ENCODE peak calls at places on chromosomes 5 and 9, in eight cellular contexts. One of them, this sample, is unnamed. For H3K36me3, H3K9me3 and H3K27me3, the result is how much of the 10 kb centered on the place peaks cover.

GRCh38 chr9:33165263-33166151 is 1.6 kb downstream of the B4GALT1 start:
- DNase-seq in upper lobe of right lung: no peak
- DNase-seq in mammary epithelial cell: peak
- DNase-seq in K562: peak
- DNase-seq in testis: peak
- DNase-seq in fibroblast of lung: peak
- DNase-seq in body of pancreas: peak
- DNase-seq in endothelial cell of umbilical vein: peak
- DNase-seq in this sample: no peak

GRCh38 chr5:14728109-14728938 is 63.8 kb downstream of the OTULIN start:
- DNase-seq in mammary epithelial cell: no peak
- DNase-seq in fibroblast of lung: no peak
- DNase-seq in K562: no peak
- DNase-seq in body of pancreas: no peak
- DNase-seq in testis: no peak
- DNase-seq in endothelial cell of umbilical vein: no peak
- DNase-seq in upper lobe of right lung: no peak
- DNase-seq in this sample: no peak

GRCh38 chr9:123999668-124000067 is 11.9 kb upstream of the LHX2 start:
- DNase-seq in testis: no peak
- DNase-seq in endothelial cell of umbilical vein: no peak
- DNase-seq in upper lobe of right lung: no peak
- DNase-seq in K562: peak
- DNase-seq in fibroblast of lung: no peak
- DNase-seq in mammary epithelial cell: no peak
- DNase-seq in body of pancreas: no peak
- DNase-seq in this sample: no peak

GRCh38 chr5:141743652-141744333 is 61.8 kb upstream of the ARAP3 start:
- DNase-seq in testis: no peak
- DNase-seq in body of pancreas: no peak
- DNase-seq in upper lobe of right lung: no peak
- DNase-seq in fibroblast of lung: no peak
- DNase-seq in endothelial cell of umbilical vein: no peak
- DNase-seq in K562: no peak
- DNase-seq in mammary epithelial cell: no peak
- DNase-seq in this sample: no peak

GRCh38 chr9:7209051-7209450 is 451.3 kb downstream of the KDM4C start:
- DNase-seq in body of pancreas: no peak
- DNase-seq in mammary epithelial cell: no peak
- DNase-seq in K562: no peak
- DNase-seq in fibroblast of lung: no peak
- DNase-seq in upper lobe of right lung: no peak
- DNase-seq in testis: no peak
- DNase-seq in endothelial cell of umbilical vein: no peak
- DNase-seq in this sample: no peak

GRCh38 chr9:89058906-89059305 is 67.6 kb downstream of the S1PR3 start:
- DNase-seq in body of pancreas: no peak
- DNase-seq in fibroblast of lung: no peak
- DNase-seq in mammary epithelial cell: no peak
- DNase-seq in endothelial cell of umbilical vein: no peak
- DNase-seq in K562: no peak
- DNase-seq in upper lobe of right lung: no peak
- DNase-seq in testis: no peak
- DNase-seq in this sample: no peak

GRCh38 chr5:72562717-72563116 is 55.5 kb upstream of the ZNF366 start:
- DNase-seq in testis: no peak
- DNase-seq in endothelial cell of umbilical vein: no peak
- DNase-seq in mammary epithelial cell: no peak
- DNase-seq in upper lobe of right lung: no peak
- DNase-seq in body of pancreas: no peak
- DNase-seq in fibroblast of lung: no peak
- DNase-seq in K562: no peak
- DNase-seq in this sample: no peak

GRCh38 chr9:137674307-137675305 is 55.8 kb downstream of the EHMT1 start:
- DNase-seq in testis: peak
- DNase-seq in body of pancreas: no peak
- DNase-seq in fibroblast of lung: no peak
- DNase-seq in upper lobe of right lung: peak
- DNase-seq in mammary epithelial cell: no peak
- DNase-seq in K562: no peak
- DNase-seq in endothelial cell of umbilical vein: no peak
- DNase-seq in this sample: no peak

GRCh38 chr5:87302061-87302460 is 34.4 kb downstream of the RASA1 start:
- DNase-seq in K562: no peak
- DNase-seq in body of pancreas: no peak
- DNase-seq in endothelial cell of umbilical vein: no peak
- DNase-seq in upper lobe of right lung: no peak
- DNase-seq in fibroblast of lung: peak
- DNase-seq in mammary epithelial cell: peak
- DNase-seq in testis: no peak
- DNase-seq in this sample: no peak

GRCh38 chr5:143887901-143888648 is 76.1 kb downstream of the HMHB1 start:
- DNase-seq in K562: no peak
- DNase-seq in testis: no peak
- DNase-seq in body of pancreas: no peak
- DNase-seq in fibroblast of lung: peak
- DNase-seq in upper lobe of right lung: no peak
- DNase-seq in mammary epithelial cell: no peak
- DNase-seq in endothelial cell of umbilical vein: peak
- DNase-seq in this sample: peak

GRCh38 chr5:135486131-135486530 is 34.0 kb upstream of the TIFAB start:
- DNase-seq in fibroblast of lung: no peak
- DNase-seq in K562: no peak
- DNase-seq in endothelial cell of umbilical vein: no peak
- DNase-seq in mammary epithelial cell: no peak
- DNase-seq in upper lobe of right lung: no peak
- DNase-seq in testis: no peak
- DNase-seq in body of pancreas: no peak
- DNase-seq in this sample: no peak

GRCh38 chr9:29556746-29557145 is 1983.5 kb upstream of the C9orf72 start:
- DNase-seq in K562: no peak
- DNase-seq in body of pancreas: no peak
- DNase-seq in endothelial cell of umbilical vein: no peak
- DNase-seq in fibroblast of lung: no peak
- DNase-seq in mammary epithelial cell: no peak
- DNase-seq in testis: no peak
- DNase-seq in upper lobe of right lung: no peak
- DNase-seq in this sample: no peak

GRCh38 chr5:137802282-137803210 is 48.4 kb upstream of the HNRNPA0 start:
- DNase-seq in K562: no peak
- DNase-seq in testis: no peak
- DNase-seq in fibroblast of lung: no peak
- DNase-seq in upper lobe of right lung: no peak
- DNase-seq in mammary epithelial cell: no peak
- DNase-seq in endothelial cell of umbilical vein: no peak
- DNase-seq in body of pancreas: no peak
- DNase-seq in this sample: no peak

GRCh38 chr5:89037090-89037489 is 154.1 kb upstream of the MEF2C start:
- DNase-seq in upper lobe of right lung: no peak
- DNase-seq in endothelial cell of umbilical vein: no peak
- DNase-seq in body of pancreas: no peak
- DNase-seq in testis: no peak
- DNase-seq in fibroblast of lung: no peak
- DNase-seq in mammary epithelial cell: peak
- DNase-seq in K562: no peak
- DNase-seq in this sample: peak

DNA sequence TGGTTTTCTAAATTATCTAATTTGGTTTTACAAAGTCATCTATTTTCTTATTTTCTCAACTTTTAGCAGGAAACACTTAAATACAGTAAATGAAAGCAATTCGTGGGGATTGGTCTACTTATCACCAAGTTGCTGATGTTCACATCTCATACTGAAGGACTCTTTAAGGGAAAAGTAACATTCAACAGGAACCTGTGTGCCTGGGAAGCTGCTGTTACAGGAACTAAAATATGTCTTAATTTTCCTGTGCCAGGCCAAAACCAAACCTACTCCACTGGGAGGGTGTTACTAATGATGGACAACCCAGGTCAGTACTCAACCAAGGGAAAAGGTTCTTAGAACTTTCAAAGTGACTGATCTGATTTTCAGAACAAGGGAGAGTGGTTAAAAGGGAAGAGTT is 5.3 kb downstream of the ISCA1 start:
- DNase-seq in mammary epithelial cell: no peak
- DNase-seq in body of pancreas: no peak
- DNase-seq in fibroblast of lung: no peak
- DNase-seq in testis: no peak
- DNase-seq in K562: no peak
- DNase-seq in endothelial cell of umbilical vein: no peak
- DNase-seq in upper lobe of right lung: no peak
- DNase-seq in this sample: no peak
- H3K36me3 ChIP-seq in mammary epithelial cell: under half
- H3K36me3 ChIP-seq in body of pancreas: under half
- H3K36me3 ChIP-seq in fibroblast of lung: under half
- H3K36me3 ChIP-seq in testis: under half
- H3K36me3 ChIP-seq in K562: half or more
- H3K36me3 ChIP-seq in endothelial cell of umbilical vein: under half
- H3K36me3 ChIP-seq in upper lobe of right lung: under half
- H3K36me3 ChIP-seq in this sample: under half

GRCh38 chr5:150895431-150896428 is 9.1 kb downstream of the ZNF300 start:
- DNase-seq in upper lobe of right lung: no peak
- DNase-seq in endothelial cell of umbilical vein: no peak
- DNase-seq in mammary epithelial cell: no peak
- DNase-seq in testis: no peak
- DNase-seq in K562: no peak
- DNase-seq in fibroblast of lung: peak
- DNase-seq in body of pancreas: no peak
- DNase-seq in this sample: no peak
- H3K9me3 ChIP-seq in upper lobe of right lung: half or more
- H3K9me3 ChIP-seq in endothelial cell of umbilical vein: under half
- H3K9me3 ChIP-seq in mammary epithelial cell: half or more
- H3K9me3 ChIP-seq in testis: under half
- H3K9me3 ChIP-seq in K562: under half
- H3K9me3 ChIP-seq in fibroblast of lung: under half
- H3K9me3 ChIP-seq in body of pancreas: half or more
- H3K9me3 ChIP-seq in this sample: half or more

GRCh38 chr9:131277673-131278420 is 1.5 kb upstream of the FAM78A start:
- DNase-seq in endothelial cell of umbilical vein: peak
- DNase-seq in testis: peak
- DNase-seq in K562: peak
- DNase-seq in upper lobe of right lung: peak
- DNase-seq in mammary epithelial cell: peak
- DNase-seq in body of pancreas: peak
- DNase-seq in fibroblast of lung: peak
- DNase-seq in this sample: peak
- H3K27me3 ChIP-seq in endothelial cell of umbilical vein: under half
- H3K27me3 ChIP-seq in testis: under half
- H3K27me3 ChIP-seq in K562: under half
- H3K27me3 ChIP-seq in upper lobe of right lung: under half
- H3K27me3 ChIP-seq in mammary epithelial cell: under half
- H3K27me3 ChIP-seq in body of pancreas: under half
- H3K27me3 ChIP-seq in fibroblast of lung: under half
- H3K27me3 ChIP-seq in this sample: under half

GRCh38 chr5:56493293-56493692 is 260.2 kb upstream of the ANKRD55 start:
- DNase-seq in endothelial cell of umbilical vein: no peak
- DNase-seq in mammary epithelial cell: no peak
- DNase-seq in upper lobe of right lung: no peak
- DNase-seq in testis: no peak
- DNase-seq in fibroblast of lung: no peak
- DNase-seq in K562: no peak
- DNase-seq in body of pancreas: no peak
- DNase-seq in this sample: no peak
- H3K36me3 ChIP-seq in endothelial cell of umbilical vein: under half
- H3K36me3 ChIP-seq in mammary epithelial cell: under half
- H3K36me3 ChIP-seq in upper lobe of right lung: under half
- H3K36me3 ChIP-seq in testis: under half
- H3K36me3 ChIP-seq in fibroblast of lung: under half
- H3K36me3 ChIP-seq in K562: under half
- H3K36me3 ChIP-seq in body of pancreas: under half
- H3K36me3 ChIP-seq in this sample: under half